ENCODE peak calls at places on chromosomes 4 and X, in seven cellular contexts. Q is HepG2, D is suprapubic skin, W is H1, P is A549, Z is sigmoid colon, J is upper lobe of left lung. O is an unnamed sample.
A peak's percentile ranks its signal among the peaks of the same experiment; 100 is the strongest.

GRCh38 chr4:62517721-62518120 is 1317.6 kb downstream of the ADGRL3 start:
- DNase-seq in P (no peak), Q (no peak), W (no peak), Z (no peak), D (no peak), J (no peak), O (no peak)

GRCh38 chrX:31508338-31508737 is 436.5 kb upstream of the FTHL17 start:
- DNase-seq in D (no peak), W (no peak), Z (peak; percentile 64), Q (peak; percentile 8), P (no peak), J (no peak), O (no peak)

GRCh38 chrX:63128509-63128908 is 222.6 kb downstream of the SPIN4 start:
- DNase-seq in P (no peak), Z (no peak), W (no peak), Q (peak; percentile 11), D (no peak), J (no peak), O (no peak)

GRCh38 chr4:173337463-173337862 is 3.3 kb upstream of the HMGB2 start:
- DNase-seq in D (no peak), Q (no peak), W (no peak), P (no peak), Z (no peak), J (no peak), O (no peak)

GRCh38 chrX:7266261-7266660 is 118.3 kb upstream of the PUDP start:
- DNase-seq in Q (no peak), Z (no peak), W (no peak), J (no peak), P (no peak), D (no peak), O (no peak)

GRCh38 chr4:42497142-42497541 is 99.9 kb downstream of the SHISA3 start:
- DNase-seq in D (no peak), Q (no peak), P (no peak), Z (no peak), J (no peak), W (no peak), O (no peak)

GRCh38 chr4:169315530-169316306 is 45.0 kb upstream of the SH3RF1 start:
- DNase-seq in D (no peak), P (no peak), Z (no peak), Q (no peak), W (no peak), J (no peak), O (no peak)

GRCh38 chrX:132631579-132632232 is 142.9 kb upstream of the MBNL3 start:
- DNase-seq in J (no peak), P (peak; percentile 13), Q (peak; percentile 31), D (no peak), Z (no peak), W (no peak), O (no peak)

GRCh38 chr4:76723916-76724315 is 174.0 kb downstream of the SOWAHB start:
- DNase-seq in Q (no peak), P (no peak), D (no peak), W (no peak), J (no peak), Z (no peak), O (no peak)

GRCh38 chr4:7933631-7934510 is 5.8 kb downstream of the AFAP1 start:
- DNase-seq in W (no peak), P (no peak), D (no peak), Z (peak; percentile 49), J (no peak), Q (no peak), O (no peak)

GRCh38 chr4:121656269-121656641 is 40.5 kb downstream of the ANXA5 start:
- DNase-seq in D (no peak), P (no peak), Q (peak; percentile 50), J (no peak), Z (no peak), W (no peak), O (peak; percentile 75)

GRCh38 chr4:103099691-103100392 is at the start of gene BDH2:
- DNase-seq in Q (peak; percentile 85), P (peak; percentile 75), D (no peak), Z (peak; percentile 81), W (peak; percentile 27), J (no peak), O (peak; percentile 66)

GRCh38 chrX:74015379-74016019 is 288.5 kb upstream of the ZCCHC13 start:
- DNase-seq in Q (peak; percentile 46), W (peak; percentile 13), Z (peak; percentile 77), J (no peak), P (peak; percentile 31), D (no peak), O (peak; percentile 18)

GRCh38 chrX:103941201-103941975 is 21.0 kb upstream of the TMSB15B start:
- DNase-seq in P (peak; percentile 19), Z (no peak), W (no peak), Q (no peak), J (no peak), D (no peak), O (no peak)

GRCh38 chrX:55450259-55450658 is 1.7 kb upstream of the MAGEH1 start:
- DNase-seq in W (no peak), D (no peak), Q (peak; percentile 3), P (no peak), Z (no peak), J (no peak), O (no peak)

DNA sequence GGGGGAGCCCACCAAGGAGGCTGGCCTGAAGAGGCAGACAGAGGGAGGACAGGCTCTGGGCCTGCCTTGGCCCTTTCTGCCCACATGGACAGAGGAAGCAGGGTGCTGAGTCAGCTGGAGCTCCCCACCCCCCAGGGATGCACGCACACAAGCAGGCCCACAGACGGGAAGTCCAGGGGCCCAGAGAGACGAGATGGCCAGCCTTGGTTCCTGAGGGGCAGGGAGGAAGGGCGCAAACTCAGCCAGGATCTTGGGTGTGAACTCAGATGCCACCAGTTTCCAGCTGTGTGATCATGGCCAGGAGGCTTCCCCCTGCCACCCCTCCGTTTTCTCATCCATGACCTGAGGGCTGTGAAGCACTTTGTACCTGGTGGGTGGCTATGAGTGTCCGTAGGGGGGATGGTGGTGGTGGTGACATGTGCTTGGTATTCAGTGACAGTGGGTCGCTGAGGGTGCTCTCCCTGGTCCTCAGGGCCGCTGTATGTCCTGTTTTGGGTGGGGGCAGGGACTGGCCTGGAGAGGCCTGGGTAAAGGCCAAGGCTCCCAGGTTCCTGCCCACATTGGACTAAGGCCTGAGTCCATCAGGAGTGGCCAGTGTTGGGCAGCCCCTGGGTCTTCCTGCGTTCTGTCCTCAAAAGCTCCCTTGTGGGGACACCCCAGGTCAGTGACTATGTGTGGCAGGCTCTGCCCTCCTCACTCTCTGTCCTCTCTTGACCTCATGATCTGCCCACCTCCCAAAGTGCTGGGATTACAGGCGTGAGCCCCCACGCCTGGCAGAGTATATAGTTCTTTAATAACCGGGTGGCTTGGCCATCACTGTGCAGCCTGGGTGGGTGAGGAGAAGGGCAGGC is 2.0 kb downstream of the SH3BP2 start:
- DNase-seq in D (peak; percentile 83), Q (no peak), J (no peak), W (no peak), Z (peak; percentile 78), P (no peak), O (peak; percentile 30)
- TF ChIP-seq EP300 in D (no peak), Q (no peak), J (no peak), W (no peak), Z (no peak), P (no peak), O (no peak)

GRCh38 chr4:41299486-41299885 is 42.8 kb downstream of the UCHL1 start:
- DNase-seq in Z (no peak), J (no peak), Q (no peak), D (no peak), W (no peak), P (no peak), O (no peak)
- TF ChIP-seq EP300 in Z (no peak), J (no peak), Q (no peak), D (no peak), W (no peak), P (no peak), O (no peak)

GRCh38 chr4:87209182-87209581 is 11.2 kb downstream of the KLHL8 start:
- DNase-seq in Q (no peak), P (no peak), Z (no peak), J (no peak), D (no peak), W (no peak), O (no peak)

GRCh38 chr4:87216469-87216868 is 3.9 kb downstream of the KLHL8 start:
- DNase-seq in Z (no peak), P (no peak), D (no peak), W (no peak), Q (no peak), J (no peak), O (no peak)

GRCh38 chr4:87209696-87210095 is 10.7 kb downstream of the KLHL8 start:
- DNase-seq in P (no peak), Q (no peak), J (no peak), W (no peak), D (no peak), Z (peak; percentile 75), O (no peak)

GRCh38 chr4:87211249-87211952 is 9.0 kb downstream of the KLHL8 start:
- DNase-seq in W (no peak), Q (no peak), J (no peak), Z (no peak), D (no peak), P (no peak), O (no peak)

GRCh38 chr4:87213425-87213824 is 7.0 kb downstream of the KLHL8 start:
- DNase-seq in D (no peak), Z (no peak), P (no peak), W (no peak), J (no peak), Q (no peak), O (no peak)
- TF ChIP-seq EP300 in D (no peak), Z (no peak), P (no peak), W (no peak), J (no peak), Q (no peak), O (peak; percentile 15)

GRCh38 chr4:128528793-128529553 is 241.4 kb upstream of the PGRMC2 start:
- DNase-seq in Q (peak; percentile 58), J (no peak), D (no peak), P (peak; percentile 78), W (peak; percentile 58), Z (no peak), O (peak; percentile 31)
- TF ChIP-seq EP300 in Q (no peak), J (no peak), D (no peak), P (peak; percentile 92), W (no peak), Z (no peak), O (no peak)

DNA sequence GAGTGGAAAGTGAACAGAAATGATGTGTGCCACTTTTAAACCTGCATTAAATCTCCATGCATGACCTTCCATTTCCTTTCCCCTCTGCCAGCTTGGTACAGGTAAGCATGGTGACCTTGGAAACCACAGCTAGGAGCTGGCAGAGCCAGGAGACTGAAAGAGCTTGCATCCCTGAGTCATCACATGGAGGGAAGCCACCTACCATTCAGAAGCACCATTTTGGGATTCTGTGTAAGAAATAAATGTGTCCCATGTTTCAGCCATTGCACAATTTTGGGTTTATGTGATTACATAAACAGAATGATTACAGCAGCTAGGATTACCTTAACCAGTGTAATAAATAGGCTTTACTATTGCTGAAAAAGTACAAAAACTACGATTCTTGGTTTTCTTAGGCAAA is 17.3 kb upstream of the CCDC149 start:
- DNase-seq in Z (no peak), P (no peak), Q (no peak), D (no peak), W (no peak), J (no peak), O (no peak)
- TF ChIP-seq EP300 in Z (no peak), P (no peak), Q (no peak), D (no peak), W (no peak), J (no peak), O (no peak)

GRCh38 chr4:180960758-180961401 is 1282.3 kb upstream of the TENM3 start:
- DNase-seq in J (no peak), P (no peak), Q (no peak), Z (no peak), W (no peak), D (no peak), O (no peak)
- TF ChIP-seq EP300 in J (no peak), P (no peak), Q (no peak), Z (no peak), W (no peak), D (no peak), O (no peak)

O was measured in tibial nerve.